ENCODE peak calls at places on chromosomes 2 and 18, in eight cellular contexts. D, O, U, I, M, G, L and P are unnamed samples.

GRCh38 chr18:43949291-43949690 is 672.0 kb upstream of the SYT4 start:
- DNase-seq in U (no peak), D (no peak), O (no peak), M (no peak), G (no peak), L (no peak), I (no peak), P (no peak)

GRCh38 chr18:21004721-21005120 is 106.9 kb downstream of the ROCK1 start:
- DNase-seq in U (no peak), M (no peak), L (no peak), I (peak), D (no peak), G (peak), O (no peak), P (peak)

GRCh38 chr2:182668671-182669070 is 47.4 kb upstream of the DNAJC10 start:
- DNase-seq in G (no peak), L (peak), I (peak), M (no peak), D (no peak), O (peak), U (peak), P (peak)

GRCh38 chr2:151872468-151872867 is 44.2 kb upstream of the ARL5A start:
- DNase-seq in M (no peak), L (no peak), G (no peak), U (no peak), D (no peak), O (no peak), I (no peak), P (no peak)

GRCh38 chr2:40244251-40245010 is 207.5 kb downstream of the SLC8A1 start:
- DNase-seq in D (peak), I (peak), L (peak), U (peak), G (no peak), O (peak), M (no peak), P (peak)

GRCh38 chr2:78263571-78263970 is 741.4 kb upstream of the LRRTM4 start:
- DNase-seq in D (no peak), G (no peak), L (no peak), U (no peak), O (no peak), M (no peak), I (no peak), P (no peak)

GRCh38 chr2:150538582-150539236 is 51.2 kb upstream of the RND3 start:
- DNase-seq in M (no peak), U (no peak), L (no peak), G (peak), O (no peak), I (no peak), D (no peak), P (peak)

GRCh38 chr2:102826904-102827303 is 65.1 kb downstream of the TMEM182 start:
- DNase-seq in L (no peak), O (peak), U (peak), M (no peak), I (peak), D (no peak), G (peak), P (peak)

GRCh38 chr2:219508933-219509779 is 5.1 kb upstream of the ASIC4 start:
- DNase-seq in I (no peak), D (no peak), L (no peak), U (no peak), M (no peak), G (no peak), O (no peak), P (no peak)

GRCh38 chr18:33316146-33316587 is 124.4 kb downstream of the CCDC178 start:
- DNase-seq in O (no peak), U (no peak), L (no peak), D (no peak), I (no peak), M (no peak), G (no peak), P (no peak)

GRCh38 chr2:149877913-149878312 is 290.3 kb upstream of the MMADHC start:
- DNase-seq in G (no peak), U (no peak), D (no peak), M (no peak), L (peak), I (peak), O (no peak), P (peak)

GRCh38 chr2:171824086-171824485 is 70.0 kb downstream of the SLC25A12 start:
- DNase-seq in G (no peak), L (no peak), I (no peak), M (no peak), U (no peak), O (no peak), D (no peak), P (no peak)

GRCh38 chr2:106065983-106066826 is 127.9 kb downstream of the UXS1 start:
- DNase-seq in U (no peak), G (no peak), O (no peak), L (no peak), D (no peak), I (no peak), M (no peak), P (no peak)

GRCh38 chr18:59646946-59647307 is 50.3 kb downstream of the CCBE1 start:
- DNase-seq in D (no peak), U (no peak), O (no peak), M (no peak), G (no peak), L (no peak), I (no peak), P (no peak)

GRCh38 chr2:31992934-31993333 is 17.9 kb downstream of the MEMO1 start:
- DNase-seq in U (no peak), M (no peak), L (no peak), G (no peak), O (no peak), D (no peak), I (no peak), P (no peak)

GRCh38 chr2:9300829-9301453 is 94.3 kb downstream of the ASAP2 start:
- DNase-seq in I (no peak), L (no peak), G (no peak), U (no peak), O (no peak), D (no peak), M (no peak), P (no peak)

GRCh38 chr18:7754725-7755181 is 187.6 kb downstream of the PTPRM start:
- DNase-seq in L (no peak), G (no peak), M (no peak), U (no peak), I (no peak), D (no peak), O (no peak), P (no peak)

GRCh38 chr2:145692971-145693478 is 1173.1 kb upstream of the ZEB2 start:
- DNase-seq in G (peak), I (peak), U (no peak), D (peak), O (no peak), M (no peak), L (peak), P (peak)

GRCh38 chr18:53796042-53796729 is 428.3 kb downstream of the MBD2 start:
- DNase-seq in G (peak), U (no peak), D (no peak), M (no peak), L (no peak), O (no peak), I (peak), P (peak)

GRCh38 chr2:190649798-190650390 is 1.0 kb downstream of the NAB1 start:
- DNase-seq in G (no peak), U (no peak), L (no peak), I (peak), O (no peak), M (no peak), D (peak), P (peak)

GRCh38 chr2:171999125-171999524 is 628 bp upstream of the METAP1D start:
- DNase-seq in G (no peak), I (no peak), U (no peak), M (no peak), D (no peak), O (no peak), L (no peak), P (no peak)

GRCh38 chr2:201796478-201796865 is 9.9 kb upstream of the CDK15 start:
- DNase-seq in M (no peak), L (no peak), O (no peak), U (no peak), G (no peak), D (no peak), I (no peak), P (peak)

GRCh38 chr18:48409591-48410094 is 460 bp upstream of the ZBTB7C start:
- DNase-seq in U (peak), M (no peak), I (no peak), L (peak), D (no peak), G (no peak), O (no peak), P (peak)

GRCh38 chr2:147460140-147460539 is 384.7 kb upstream of the ACVR2A start:
- DNase-seq in U (no peak), L (no peak), G (no peak), I (no peak), M (no peak), O (no peak), D (no peak), P (peak)

GRCh38 chr2:43028188-43028587 is 198.2 kb downstream of the ZFP36L2 start:
- DNase-seq in D (no peak), I (no peak), O (no peak), L (no peak), M (no peak), G (no peak), U (no peak), P (no peak)

GRCh38 chr2:173881886-173882285 is 83.3 kb downstream of the SP3 start:
- DNase-seq in I (no peak), U (no peak), G (no peak), L (no peak), M (no peak), D (no peak), O (no peak), P (peak)

GRCh38 chr2:79792097-79792496 is 279.2 kb downstream of the CTNNA2 start:
- DNase-seq in O (no peak), G (no peak), U (no peak), M (no peak), L (no peak), I (no peak), D (no peak), P (no peak)

GRCh38 chr2:127392133-127392827 is 4.5 kb upstream of the MAP3K2 start:
- DNase-seq in D (no peak), I (peak), M (no peak), O (no peak), G (no peak), L (no peak), U (no peak), P (no peak)

GRCh38 chr2:179596018-179596417 is 265.4 kb downstream of the ZNF385B start:
- DNase-seq in U (no peak), D (no peak), L (no peak), G (no peak), O (no peak), I (peak), M (no peak), P (peak)

GRCh38 chr2:67612576-67612981 is 215.4 kb downstream of the ETAA1 start:
- DNase-seq in I (no peak), O (no peak), U (no peak), L (no peak), G (no peak), D (no peak), M (no peak), P (peak)

GRCh38 chr2:38218995-38219394 is 143.0 kb upstream of the CYP1B1 start:
- DNase-seq in U (no peak), M (no peak), G (no peak), I (no peak), O (no peak), D (no peak), L (no peak), P (no peak)

GRCh38 chr2:179965291-179965690 is 41.8 kb downstream of the CWC22 start:
- DNase-seq in U (no peak), D (no peak), L (no peak), G (no peak), O (no peak), I (no peak), M (no peak), P (no peak)

GRCh38 chr2:72325592-72326422 is 178.1 kb upstream of the CYP26B1 start:
- DNase-seq in G (no peak), U (no peak), I (no peak), O (no peak), L (peak), M (no peak), D (no peak), P (peak)

GRCh38 chr2:207165121-207166038 is at the start of gene KLF7:
- DNase-seq in I (peak), L (peak), D (no peak), G (no peak), U (no peak), O (no peak), M (peak), P (peak)

GRCh38 chr2:68282814-68283812 is 30.8 kb upstream of the PPP3R1 start:
- DNase-seq in M (peak), I (peak), O (peak), G (no peak), L (peak), U (no peak), D (no peak), P (peak)

GRCh38 chr2:233426619-233427342 is 72.5 kb downstream of the DGKD start:
- DNase-seq in U (no peak), O (no peak), D (no peak), L (no peak), M (no peak), I (peak), G (peak), P (peak)